ENCODE peak calls at places on chromosome 17, in five cellular contexts. P is fibroblast of lung, G is kidney epithelial cell, U is A549, T is Peyer's patch. M is an unnamed sample.

GRCh38 chr17:45127209-45127582 is 5.1 kb downstream of the PLCD3 start:
- DNase-seq in P (no peak), G (no peak), U (peak), T (no peak), M (no peak)

GRCh38 chr17:61469949-61470348 is 17.7 kb downstream of the TBX4 start:
- DNase-seq in P (no peak), G (no peak), U (no peak), T (no peak), M (no peak)

GRCh38 chr17:6936370-6937028 is 59.4 kb upstream of the ALOX12 start:
- DNase-seq in P (peak), G (no peak), U (no peak), T (peak), M (no peak)

GRCh38 chr17:74271902-74272563 is 2.0 kb upstream of the DNAI2 start:
- DNase-seq in P (peak), G (no peak), U (no peak), T (no peak), M (peak)

GRCh38 chr17:58666858-58667267 is 25.0 kb downstream of the TEX14 start:
- DNase-seq in P (peak), G (no peak), U (peak), T (peak), M (peak)

GRCh38 chr17:2003525-2003924 is 21.6 kb downstream of the RTN4RL1 start:
- DNase-seq in P (no peak), G (no peak), U (no peak), T (no peak), M (no peak)

GRCh38 chr17:7586673-7587419 is 3.0 kb downstream of the SOX15 start:
- DNase-seq in P (no peak), G (no peak), U (peak), T (no peak), M (no peak)

GRCh38 chr17:71494456-71494855 is 626.4 kb upstream of the SOX9 start:
- DNase-seq in P (peak), G (no peak), U (no peak), T (no peak), M (no peak)

GRCh38 chr17:45784583-45785372 is 658 bp downstream of the CRHR1 start:
- DNase-seq in P (peak), G (no peak), U (no peak), T (peak), M (peak)

GRCh38 chr17:79997004-79997673 is 38.5 kb downstream of the TBC1D16 start:
- DNase-seq in P (no peak), G (no peak), U (no peak), T (peak), M (no peak)

GRCh38 chr17:8143581-8144400 is 8.4 kb downstream of the PER1 start:
- DNase-seq in P (no peak), G (no peak), U (no peak), T (no peak), M (no peak)

GRCh38 chr17:63246344-63246743 is 199.8 kb downstream of the CYB561 start:
- DNase-seq in P (peak), G (no peak), U (no peak), T (no peak), M (no peak)

GRCh38 chr17:79916991-79917901 is 78.0 kb upstream of the CBX4 start:
- DNase-seq in P (no peak), G (no peak), U (no peak), T (no peak), M (no peak)

GRCh38 chr17:8326591-8327583 is 12.8 kb upstream of the ODF4 start:
- DNase-seq in P (peak), G (no peak), U (no peak), T (no peak), M (no peak)

GRCh38 chr17:8803531-8804416 is 4.6 kb upstream of the MFSD6L start:
- DNase-seq in P (no peak), G (no peak), U (peak), T (no peak), M (no peak)

GRCh38 chr17:61282377-61282776 is 117.3 kb upstream of the TBX2 start:
- DNase-seq in P (no peak), G (no peak), U (no peak), T (no peak), M (no peak)

GRCh38 chr17:75875182-75875939 is 3.0 kb downstream of the TRIM47 start:
- DNase-seq in P (no peak), G (no peak), U (no peak), T (no peak), M (no peak)
- H3K4me3 ChIP-seq in P (no peak), G (no peak), U (peak), T (no peak), M (no peak)

GRCh38 chr17:82820278-82821251 is 19.3 kb downstream of the ZNF750 start:
- DNase-seq in P (no peak), G (no peak), U (peak), T (no peak), M (no peak)

GRCh38 chr17:82825540-82826124 is 14.2 kb downstream of the ZNF750 start:
- DNase-seq in P (no peak), G (no peak), U (no peak), T (no peak), M (no peak)

GRCh38 chr17:82822281-82822680 is 17.5 kb downstream of the ZNF750 start:
- DNase-seq in P (no peak), G (no peak), U (no peak), T (no peak), M (no peak)

GRCh38 chr17:82821554-82821953 is 18.3 kb downstream of the ZNF750 start:
- DNase-seq in P (no peak), G (no peak), U (no peak), T (no peak), M (no peak)

DNA sequence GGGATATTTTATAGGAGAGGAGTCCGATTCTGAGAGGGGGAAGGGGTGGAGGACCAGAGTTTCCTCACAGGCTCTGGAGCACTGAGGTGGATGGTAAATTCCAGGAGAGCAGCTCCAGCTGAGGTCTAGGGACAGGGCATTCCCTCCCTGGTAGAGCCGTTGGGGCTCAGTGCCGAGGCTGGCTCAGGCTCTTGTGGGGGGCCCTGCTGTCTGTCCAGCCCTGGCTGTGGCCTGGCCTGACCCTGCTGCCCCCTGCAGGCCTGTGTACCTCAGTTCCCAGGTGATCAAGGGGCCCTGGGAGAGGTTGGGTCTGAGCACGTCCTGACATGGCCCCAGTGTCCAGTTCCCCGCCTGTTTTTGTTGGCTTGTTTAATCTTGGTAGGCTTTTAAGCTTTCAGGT is 16.8 kb downstream of the ZNF750 start:
- DNase-seq in P (no peak), G (no peak), U (no peak), T (no peak), M (no peak)
- H3K4me3 ChIP-seq in P (no peak), G (no peak), U (no peak), T (no peak), M (no peak)

GRCh38 chr17:12021604-12022003 is 927 bp downstream of the MAP2K4 start:
- DNase-seq in P (no peak), G (no peak), U (no peak), T (no peak), M (no peak)

GRCh38 chr17:12024332-12024731 is 3.7 kb downstream of the MAP2K4 start:
- DNase-seq in P (peak), G (peak), U (peak), T (no peak), M (no peak)

GRCh38 chr17:12022310-12022709 is 1.6 kb downstream of the MAP2K4 start:
- DNase-seq in P (no peak), G (no peak), U (no peak), T (no peak), M (no peak)

DNA sequence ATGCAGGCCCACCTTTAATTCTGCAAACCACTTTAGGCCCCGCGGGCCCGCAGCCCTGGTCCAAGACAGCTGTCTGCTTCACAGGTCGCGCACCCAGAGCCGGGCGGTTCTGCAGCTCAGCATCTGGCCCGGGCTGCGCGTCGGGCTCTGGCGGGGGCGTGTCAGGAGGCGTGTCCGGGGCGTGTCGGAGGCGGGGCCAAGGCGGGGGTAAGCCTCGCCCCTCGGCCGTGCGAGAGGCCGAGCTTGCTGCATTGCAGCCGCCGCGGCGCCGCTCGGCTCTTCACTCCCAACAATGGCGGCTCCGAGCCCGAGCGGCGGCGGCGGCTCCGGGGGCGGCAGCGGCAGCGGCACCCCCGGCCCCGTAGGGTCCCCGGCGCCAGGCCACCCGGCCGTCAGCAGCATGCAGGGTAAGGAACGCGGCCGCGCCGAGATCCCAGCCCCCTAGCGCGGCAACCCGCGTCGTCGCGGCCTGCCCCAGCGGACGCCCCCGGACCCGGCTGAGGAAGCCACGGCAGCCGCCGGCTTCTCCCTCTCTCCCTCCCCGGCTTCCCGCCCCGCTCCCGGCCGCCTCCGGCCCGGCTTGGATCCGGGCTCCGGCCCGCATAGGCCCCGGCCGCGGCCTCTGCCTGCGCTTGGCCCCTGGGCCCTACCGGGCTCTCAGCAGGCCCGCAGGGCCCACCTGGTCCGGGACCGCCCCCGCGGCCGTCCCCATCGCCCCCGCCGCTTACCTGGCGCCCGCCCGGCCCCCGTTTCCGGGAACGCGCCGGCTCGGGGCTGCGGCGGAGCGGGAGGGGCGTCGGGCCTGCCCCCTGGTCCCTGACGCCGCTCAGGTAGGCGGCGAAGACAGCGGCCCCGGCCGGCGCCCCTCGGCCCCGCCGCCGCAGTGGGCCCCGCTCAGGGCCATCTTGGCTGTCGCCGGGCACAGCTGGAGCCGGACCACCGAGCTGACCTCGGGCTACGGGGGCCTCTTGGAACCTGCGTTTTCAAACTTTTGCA is at the start of gene MAP2K4:
- DNase-seq in P (peak), G (peak), U (peak), T (peak), M (peak)
- H3K4me3 ChIP-seq in P (peak), G (peak), U (peak), T (peak), M (peak)

DNA sequence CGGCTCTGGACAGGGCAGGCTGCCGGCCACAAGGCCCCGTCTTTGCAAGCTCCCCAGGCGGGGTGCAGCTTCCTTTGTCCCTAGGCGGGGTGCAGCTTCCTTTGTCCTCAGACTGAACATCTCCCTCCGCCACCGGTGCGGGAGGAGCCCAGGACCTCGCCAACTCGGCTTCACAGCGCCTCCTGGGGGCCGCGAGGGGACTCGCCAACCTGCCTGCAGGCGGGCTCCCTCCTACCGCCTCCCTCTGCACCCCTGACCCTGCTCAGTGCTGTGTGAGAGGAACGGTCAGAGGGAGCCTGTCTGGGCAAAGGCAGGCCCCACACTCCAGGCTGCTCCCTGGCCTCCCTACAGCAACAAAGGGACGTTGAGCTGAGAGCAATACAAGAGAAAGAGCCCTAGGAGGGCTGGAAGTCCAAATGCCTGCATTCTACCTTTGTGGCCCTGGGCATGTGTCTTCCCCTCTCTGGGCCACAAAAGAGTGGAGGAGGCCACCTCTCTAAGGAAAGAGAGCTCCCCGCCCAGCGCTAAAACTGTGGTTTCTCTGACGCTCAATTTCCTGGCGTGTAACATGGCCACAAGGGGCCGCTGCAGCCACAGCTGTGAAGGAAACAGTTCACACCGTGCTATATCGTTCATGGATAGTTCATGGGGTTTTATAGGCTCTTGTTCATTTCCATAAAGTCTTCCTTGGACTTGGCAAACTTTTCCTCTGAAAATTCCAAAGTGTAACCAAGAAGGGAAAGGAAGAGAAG is 20.9 kb upstream of the KRT19 start:
- DNase-seq in P (peak), G (no peak), U (peak), T (peak), M (peak)
- H3K4me3 ChIP-seq in P (peak), G (no peak), U (peak), T (peak), M (no peak)

GRCh38 chr17:59840329-59840907 is 52.3 kb downstream of the TUBD1 start:
- DNase-seq in P (peak), G (no peak), U (peak), T (no peak), M (no peak)
- H3K4me3 ChIP-seq in P (peak), G (peak), U (peak), T (peak), M (peak)

GRCh38 chr17:40516581-40517285 is 15.3 kb upstream of the TNS4 start:
- DNase-seq in P (peak), G (no peak), U (peak), T (peak), M (no peak)
- H3K4me3 ChIP-seq in P (no peak), G (no peak), U (no peak), T (no peak), M (no peak)

GRCh38 chr17:40307001-40307690 is 1.8 kb upstream of the RARA start:
- DNase-seq in P (peak), G (no peak), U (no peak), T (no peak), M (peak)
- H3K4me3 ChIP-seq in P (no peak), G (no peak), U (no peak), T (no peak), M (no peak)

GRCh38 chr17:48592097-48592496 is 1.5 kb downstream of the HOXB5 start:
- DNase-seq in P (peak), G (no peak), U (no peak), T (no peak), M (no peak)

GRCh38 chr17:48591435-48592077 is 1.5 kb upstream of the HOXB3 start:
- DNase-seq in P (no peak), G (no peak), U (no peak), T (no peak), M (no peak)

GRCh38 chr17:48589831-48590602 is at the start of gene HOXB3:
- DNase-seq in P (no peak), G (no peak), U (no peak), T (no peak), M (no peak)

GRCh38 chr17:48589060-48589830 is 796 bp downstream of the HOXB3 start:
- DNase-seq in P (no peak), G (no peak), U (no peak), T (no peak), M (no peak)

GRCh38 chr17:48590603-48591161 is 641 bp upstream of the HOXB3 start:
- DNase-seq in P (no peak), G (no peak), U (no peak), T (no peak), M (no peak)
- H3K4me3 ChIP-seq in P (peak), G (peak), U (no peak), T (no peak), M (no peak)

DNA sequence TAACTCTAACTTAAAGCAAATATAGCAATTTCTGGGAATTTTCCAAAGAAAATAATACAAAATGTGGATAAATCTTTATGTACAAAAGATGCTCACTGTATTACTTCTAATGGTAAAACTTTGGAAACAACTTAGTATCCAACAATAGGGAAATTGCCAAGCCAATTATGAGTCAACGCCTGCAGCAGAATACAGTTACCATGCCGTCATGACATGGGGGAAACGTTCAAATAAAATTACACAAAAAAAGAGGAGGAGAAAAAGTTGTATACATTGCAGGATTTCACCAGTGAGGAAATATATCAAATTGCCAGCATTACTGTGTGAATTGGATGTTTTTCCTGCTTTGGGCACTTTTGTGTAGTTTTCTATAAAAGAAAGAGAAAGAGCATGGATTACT is 469.6 kb downstream of the SOX9 start:
- DNase-seq in P (peak), G (no peak), U (no peak), T (no peak), M (peak)
- H3K4me3 ChIP-seq in P (peak), G (peak), U (peak), T (peak), M (peak)

DNA sequence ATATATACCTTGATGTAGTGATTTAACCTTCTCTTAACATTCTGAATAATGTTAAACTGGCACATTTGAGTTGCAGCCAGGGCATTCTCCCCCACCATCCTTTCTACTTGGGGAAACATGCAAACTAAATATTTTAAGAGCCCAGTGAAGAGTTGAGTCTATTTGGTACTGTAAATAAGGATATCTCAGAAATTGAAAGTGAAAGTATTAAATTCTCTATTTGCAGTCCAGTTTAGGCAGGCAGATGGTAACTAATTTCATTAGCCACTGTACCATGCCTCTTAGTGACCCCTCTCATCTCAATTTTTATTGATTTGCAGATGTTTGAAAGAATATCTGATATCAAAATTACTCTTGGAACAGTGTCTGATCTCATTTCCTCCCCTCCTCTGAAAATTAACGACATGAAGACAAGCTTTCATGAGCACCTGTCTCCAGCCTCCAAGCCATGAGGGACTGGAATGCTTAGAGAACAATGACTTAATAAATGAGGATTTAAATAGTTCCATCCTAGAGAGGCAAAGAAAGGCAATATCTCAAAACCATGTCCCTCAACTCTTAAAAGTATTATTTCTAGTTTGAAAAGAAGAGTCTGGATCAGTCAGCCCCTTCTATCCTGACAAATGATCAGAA is 137.3 kb downstream of the ANKFN1 start:
- DNase-seq in P (no peak), G (no peak), U (no peak), T (no peak), M (no peak)
- H3K4me3 ChIP-seq in P (no peak), G (no peak), U (peak), T (no peak), M (peak)